ENCODE peak calls at places on chromosomes 2 and 18, in five cellular contexts. T, Q, M, N and Y are unnamed samples.

GRCh38 chr2:221388891-221389290 is 183.2 kb downstream of the EPHA4 start:
- DNase-seq in M (no peak), T (no peak), Q (no peak), N (no peak), Y (no peak)

GRCh38 chr2:122136071-122136470 is 380.6 kb downstream of the TSN start:
- DNase-seq in N (peak; percentile 14), M (no peak), Q (no peak), T (no peak), Y (peak; percentile 19)

GRCh38 chr2:63050186-63050915 is at the start of gene OTX1:
- DNase-seq in T (peak; percentile 93), M (peak; percentile 59), N (peak; percentile 96), Q (peak; percentile 38), Y (peak; percentile 93)

GRCh38 chr2:203155406-203155805 is 83.4 kb upstream of the CYP20A1 start:
- DNase-seq in M (no peak), T (peak; percentile 3), N (no peak), Q (no peak), Y (peak; percentile 5)

GRCh38 chr18:8724452-8724851 is 19.1 kb downstream of the MTCL1 start:
- DNase-seq in Q (no peak), T (no peak), M (no peak), N (peak; percentile 63), Y (no peak)

GRCh38 chr2:45814951-45815621 is 163.6 kb downstream of the PRKCE start:
- DNase-seq in N (no peak), M (no peak), Q (no peak), T (no peak), Y (no peak)

GRCh38 chr2:150528861-150529801 is 41.7 kb upstream of the RND3 start:
- DNase-seq in N (peak; percentile 85), T (no peak), M (no peak), Q (peak; percentile 94), Y (no peak)

GRCh38 chr2:234981197-234982095 is 29.6 kb downstream of the SH3BP4 start:
- DNase-seq in M (peak; percentile 47), Q (peak; percentile 100), N (peak; percentile 95), T (peak; percentile 98), Y (peak; percentile 78)

GRCh38 chr2:144449028-144449406 is 70.9 kb downstream of the ZEB2 start:
- DNase-seq in M (no peak), Q (peak; percentile 33), T (no peak), N (no peak), Y (no peak)

GRCh38 chr2:105236060-105236424 is 5.5 kb upstream of the GPR45 start:
- DNase-seq in T (no peak), M (no peak), Q (no peak), N (no peak), Y (no peak)

GRCh38 chr2:51782874-51783765 is 751.2 kb upstream of the NRXN1 start:
- DNase-seq in N (peak; percentile 33), M (no peak), Q (peak; percentile 12), T (peak; percentile 7), Y (peak; percentile 11)

GRCh38 chr2:233982421-233983121 is 65.4 kb downstream of the TRPM8 start:
- DNase-seq in M (no peak), N (peak; percentile 78), Q (peak; percentile 90), T (peak; percentile 56), Y (no peak)

GRCh38 chr2:155958834-155959233 is 373.7 kb downstream of the NR4A2 start:
- DNase-seq in Q (no peak), M (no peak), N (no peak), T (no peak), Y (no peak)

GRCh38 chr2:233353769-233354499 is at the start of gene DGKD:
- DNase-seq in T (peak; percentile 79), N (peak; percentile 78), M (peak; percentile 73), Q (peak; percentile 22), Y (peak; percentile 61)

GRCh38 chr2:85769236-85769986 is 15.6 kb downstream of the ATOH8 start:
- DNase-seq in Q (no peak), T (no peak), M (no peak), N (peak; percentile 38), Y (peak; percentile 22)
- TF ChIP-seq CTCF in Q (peak; percentile 36), T (peak; percentile 31), M (no peak), N (no peak), Y (no peak)

DNA sequence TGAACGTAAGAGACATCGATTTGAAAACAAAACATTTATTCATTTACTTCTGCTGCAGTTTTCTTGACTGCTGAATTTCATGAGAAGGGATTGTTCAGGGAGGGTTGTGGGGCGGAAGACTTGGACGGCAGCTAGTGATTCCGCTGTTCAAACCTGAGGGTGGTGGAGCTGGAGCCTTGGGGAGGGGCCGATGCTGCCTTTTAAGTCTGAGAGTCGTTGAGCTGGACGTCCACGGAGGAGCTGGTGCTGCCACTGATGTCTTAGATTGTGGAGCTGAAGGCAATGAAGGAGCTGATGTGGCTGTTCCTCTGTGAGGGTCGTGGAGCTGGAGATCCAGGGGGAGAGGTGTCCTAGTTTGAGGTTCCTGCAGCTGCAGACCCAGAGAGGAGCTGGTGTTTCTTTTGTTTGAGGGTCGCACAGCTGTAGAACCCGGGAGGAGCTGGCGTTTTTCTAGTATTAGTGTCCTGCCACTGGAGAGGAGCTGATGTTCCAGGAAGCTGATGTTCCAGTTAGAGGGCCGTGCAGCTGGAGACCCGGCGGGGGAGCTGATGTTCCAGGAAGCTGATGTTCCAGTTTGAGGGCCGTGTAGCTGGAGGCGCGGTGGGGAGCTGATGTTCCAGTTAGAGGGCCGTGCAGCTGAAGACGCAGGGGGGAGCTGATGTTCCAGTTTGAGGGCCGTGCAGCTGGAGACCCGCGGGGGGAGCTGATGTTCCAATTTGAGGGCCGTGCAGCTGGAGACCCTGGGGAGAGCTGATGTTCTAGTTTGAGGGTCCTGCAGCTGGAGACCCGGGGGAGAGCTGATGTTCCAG is 150.9 kb downstream of the RTP5 start:
- DNase-seq in N (no peak), M (peak; percentile 30), T (peak; percentile 43), Q (peak; percentile 27), Y (peak; percentile 46)
- TF ChIP-seq CTCF in N (no peak), M (no peak), T (peak; percentile 26), Q (peak; percentile 30), Y (no peak)

GRCh38 chr2:12032421-12032820 is 286.0 kb downstream of the LPIN1 start:
- DNase-seq in N (no peak), T (no peak), Q (no peak), M (no peak), Y (no peak)
- TF ChIP-seq CTCF in N (no peak), T (no peak), Q (no peak), M (no peak), Y (no peak)

GRCh38 chr2:177029501-177029900 is 183.1 kb upstream of the HNRNPA3 start:
- DNase-seq in N (peak; percentile 8), M (no peak), Q (no peak), T (no peak), Y (peak; percentile 52)
- TF ChIP-seq CTCF in N (no peak), M (no peak), Q (no peak), T (peak; percentile 58), Y (peak; percentile 43)

DNA sequence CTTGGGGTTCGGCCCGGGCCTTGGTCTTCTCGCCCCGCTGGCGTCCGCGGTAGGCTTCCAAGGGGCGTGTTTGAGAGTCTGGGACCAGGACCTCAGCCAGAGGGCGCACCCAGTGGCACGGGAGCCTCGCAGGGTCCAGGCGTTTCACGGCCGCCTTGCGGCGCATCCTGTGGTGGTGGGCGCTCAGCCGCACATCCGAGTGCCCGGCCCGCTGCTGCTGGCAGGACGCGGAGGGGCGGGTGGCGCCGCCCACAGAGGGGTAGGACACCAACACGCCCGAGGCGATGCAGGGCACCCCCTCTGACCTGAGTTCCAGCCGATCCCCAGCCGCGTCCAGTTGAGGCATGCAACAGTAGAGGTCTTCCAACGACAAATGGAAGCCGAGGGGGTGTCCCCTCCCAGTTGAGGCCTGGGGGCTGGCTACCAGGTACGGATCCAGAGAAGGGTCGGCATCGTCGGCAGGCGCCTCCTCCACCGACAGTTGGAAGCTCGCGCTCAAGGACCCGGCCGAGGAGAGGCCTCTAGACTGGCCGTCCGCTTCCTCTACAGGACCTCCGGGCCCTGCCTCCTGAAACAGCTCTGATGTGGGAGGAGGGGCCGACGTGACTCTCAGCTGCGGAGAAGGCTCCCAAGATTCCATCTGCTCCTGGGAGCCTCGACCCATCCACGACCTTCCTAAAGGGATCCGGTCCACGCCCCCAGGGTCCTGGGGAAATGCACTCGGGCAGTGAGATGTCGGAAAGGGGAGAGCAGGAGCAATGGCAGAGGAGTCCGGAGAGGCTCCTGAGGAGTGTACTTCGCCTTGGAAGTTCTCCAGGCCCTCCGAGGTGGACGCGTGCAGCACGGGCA is 6.3 kb downstream of the C2orf81 start:
- DNase-seq in N (no peak), M (peak; percentile 51), T (no peak), Q (peak; percentile 34), Y (peak; percentile 56)
- TF ChIP-seq CTCF in N (no peak), M (peak; percentile 15), T (no peak), Q (no peak), Y (no peak)